ENCODE peak calls at places on chromosome 12, in seven cellular contexts. One of them, this sample, is unnamed.
A peak's percentile ranks its signal among the peaks of the same experiment; 100 is the strongest.

GRCh38 chr12:76318773-76319594 is 29.2 kb downstream of the BBS10 start:
- DNase-seq in OCI-LY7: no peak
- DNase-seq in iPS-NIHi11: no peak
- DNase-seq in EH: peak; percentile 38
- DNase-seq in Ammon's horn: no peak
- DNase-seq in activated gamma-delta T cell: no peak
- DNase-seq in AG09319: no peak
- DNase-seq in this sample: no peak

GRCh38 chr12:121536929-121537813 is 43.7 kb downstream of the KDM2B start:
- DNase-seq in activated gamma-delta T cell: peak; percentile 54
- DNase-seq in Ammon's horn: peak; percentile 91
- DNase-seq in OCI-LY7: peak; percentile 89
- DNase-seq in iPS-NIHi11: peak; percentile 81
- DNase-seq in EH: peak; percentile 73
- DNase-seq in AG09319: peak; percentile 12
- DNase-seq in this sample: peak; percentile 74

GRCh38 chr12:14843425-14843887 is at the start of gene ART4:
- DNase-seq in Ammon's horn: no peak
- DNase-seq in AG09319: no peak
- DNase-seq in iPS-NIHi11: no peak
- DNase-seq in activated gamma-delta T cell: no peak
- DNase-seq in OCI-LY7: no peak
- DNase-seq in EH: no peak
- DNase-seq in this sample: no peak

GRCh38 chr12:71005166-71005565 is 84.6 kb upstream of the PTPRR start:
- DNase-seq in EH: no peak
- DNase-seq in Ammon's horn: no peak
- DNase-seq in OCI-LY7: no peak
- DNase-seq in iPS-NIHi11: no peak
- DNase-seq in AG09319: no peak
- DNase-seq in activated gamma-delta T cell: no peak
- DNase-seq in this sample: no peak

GRCh38 chr12:58583541-58583940 is 336.8 kb downstream of the LRIG3 start:
- DNase-seq in EH: peak; percentile 68
- DNase-seq in OCI-LY7: no peak
- DNase-seq in Ammon's horn: no peak
- DNase-seq in AG09319: peak; percentile 29
- DNase-seq in activated gamma-delta T cell: no peak
- DNase-seq in iPS-NIHi11: no peak
- DNase-seq in this sample: peak; percentile 61

GRCh38 chr12:3611853-3612703 is 121.1 kb downstream of the PRMT8 start:
- DNase-seq in Ammon's horn: peak; percentile 25
- DNase-seq in AG09319: no peak
- DNase-seq in EH: no peak
- DNase-seq in iPS-NIHi11: no peak
- DNase-seq in OCI-LY7: no peak
- DNase-seq in activated gamma-delta T cell: no peak
- DNase-seq in this sample: no peak

GRCh38 chr12:116673713-116674112 is 64.2 kb downstream of the SPRING1 start:
- DNase-seq in EH: no peak
- DNase-seq in OCI-LY7: peak; percentile 39
- DNase-seq in AG09319: no peak
- DNase-seq in Ammon's horn: no peak
- DNase-seq in activated gamma-delta T cell: no peak
- DNase-seq in iPS-NIHi11: no peak
- DNase-seq in this sample: no peak

GRCh38 chr12:85531345-85531744 is 251.3 kb downstream of the ALX1 start:
- DNase-seq in AG09319: no peak
- DNase-seq in OCI-LY7: no peak
- DNase-seq in iPS-NIHi11: no peak
- DNase-seq in activated gamma-delta T cell: no peak
- DNase-seq in EH: no peak
- DNase-seq in Ammon's horn: no peak
- DNase-seq in this sample: no peak

GRCh38 chr12:32399045-32399372 is 349 bp upstream of the FGD4 start:
- DNase-seq in Ammon's horn: no peak
- DNase-seq in iPS-NIHi11: peak; percentile 89
- DNase-seq in activated gamma-delta T cell: no peak
- DNase-seq in EH: no peak
- DNase-seq in AG09319: no peak
- DNase-seq in OCI-LY7: no peak
- DNase-seq in this sample: no peak

GRCh38 chr12:52837341-52837741 is 3.2 kb upstream of the KRT79 start:
- DNase-seq in iPS-NIHi11: no peak
- DNase-seq in EH: peak; percentile 82
- DNase-seq in OCI-LY7: no peak
- DNase-seq in Ammon's horn: no peak
- DNase-seq in activated gamma-delta T cell: no peak
- DNase-seq in AG09319: no peak
- DNase-seq in this sample: peak; percentile 89